ENCODE peak calls at places on chromosomes 4 and X, in four cellular contexts. P, Z, W and C are unnamed samples.

GRCh38 chrX:120402363-120402762 is 40.5 kb downstream of the ATP1B4 start:
- DNase-seq in Z (no peak), P (no peak), W (no peak), C (no peak)

GRCh38 chrX:125786306-125786705 is 379.8 kb downstream of the DCAF12L2 start:
- DNase-seq in W (no peak), P (no peak), Z (no peak), C (no peak)

GRCh38 chr4:176323511-176324160 is 3.9 kb downstream of the SPCS3 start:
- DNase-seq in Z (no peak), P (no peak), W (no peak), C (no peak)

GRCh38 chrX:107709266-107709795 is 66.3 kb downstream of the TSC22D3 start:
- DNase-seq in P (no peak), Z (no peak), W (no peak), C (no peak)

GRCh38 chr4:1010522-1011021 is 854 bp upstream of the FGFRL1 start:
- DNase-seq in Z (peak), W (peak), P (no peak), C (no peak)

GRCh38 chrX:151830911-151831310 is 81.8 kb upstream of the MAGEA4 start:
- DNase-seq in W (no peak), Z (no peak), P (no peak), C (no peak)

GRCh38 chr4:44736900-44737299 is 10.5 kb upstream of the GNPDA2 start:
- DNase-seq in Z (no peak), W (no peak), P (no peak), C (no peak)

GRCh38 chr4:27929141-27929540 is 1068.5 kb downstream of the STIM2 start:
- DNase-seq in P (no peak), W (no peak), Z (no peak), C (no peak)

GRCh38 chrX:39162322-39162721 is 361.1 kb downstream of the MID1IP1 start:
- DNase-seq in Z (no peak), P (no peak), W (no peak), C (no peak)

GRCh38 chr4:85084371-85085170 is 118.1 kb upstream of the WDFY3 start:
- DNase-seq in Z (no peak), W (peak), P (peak), C (no peak)

GRCh38 chrX:47146936-47147859 is 2.2 kb downstream of the RBM10 start:
- DNase-seq in P (no peak), Z (no peak), W (no peak), C (peak)

GRCh38 chr4:54041100-54041499 is 23.3 kb downstream of the CHIC2 start:
- DNase-seq in W (no peak), Z (no peak), P (no peak), C (no peak)